ENCODE peak calls at places on chromosomes 1 and 21, in eight cellular contexts. One of them, this sample, is unnamed.
A peak's percentile ranks its signal among the peaks of the same experiment; 100 is the strongest.

GRCh38 chr21:27572681-27573080 is 605.8 kb upstream of the ADAMTS5 start:
- DNase-seq in CD8-positive, alpha-beta memory T cell: no peak
- DNase-seq in pancreas: no peak
- DNase-seq in CD4-positive, CD25-positive, alpha-beta regulatory T cell: no peak
- DNase-seq in iPS DF 6.9: no peak
- DNase-seq in heart right ventricle: no peak
- DNase-seq in CD8-positive, alpha-beta T cell: no peak
- DNase-seq in transverse colon: no peak
- DNase-seq in this sample: no peak

GRCh38 chr1:40451238-40451585 is 936 bp downstream of the ZFP69B start:
- DNase-seq in CD8-positive, alpha-beta memory T cell: no peak
- DNase-seq in pancreas: no peak
- DNase-seq in CD4-positive, CD25-positive, alpha-beta regulatory T cell: no peak
- DNase-seq in iPS DF 6.9: no peak
- DNase-seq in heart right ventricle: no peak
- DNase-seq in CD8-positive, alpha-beta T cell: no peak
- DNase-seq in transverse colon: no peak
- DNase-seq in this sample: no peak

GRCh38 chr1:207890136-207890738 is 20.7 kb downstream of the CD34 start:
- DNase-seq in CD8-positive, alpha-beta memory T cell: no peak
- DNase-seq in pancreas: peak; percentile 56
- DNase-seq in CD4-positive, CD25-positive, alpha-beta regulatory T cell: no peak
- DNase-seq in iPS DF 6.9: no peak
- DNase-seq in heart right ventricle: peak; percentile 94
- DNase-seq in CD8-positive, alpha-beta T cell: no peak
- DNase-seq in transverse colon: peak; percentile 38
- DNase-seq in this sample: peak; percentile 47

GRCh38 chr1:236067854-236068454 is 3.1 kb upstream of the NID1 start:
- DNase-seq in CD8-positive, alpha-beta memory T cell: no peak
- DNase-seq in pancreas: no peak
- DNase-seq in CD4-positive, CD25-positive, alpha-beta regulatory T cell: no peak
- DNase-seq in iPS DF 6.9: no peak
- DNase-seq in heart right ventricle: peak; percentile 46
- DNase-seq in CD8-positive, alpha-beta T cell: no peak
- DNase-seq in transverse colon: no peak
- DNase-seq in this sample: no peak

GRCh38 chr1:244138399-244138798 is 87.3 kb downstream of the ZBTB18 start:
- DNase-seq in CD8-positive, alpha-beta memory T cell: no peak
- DNase-seq in pancreas: no peak
- DNase-seq in CD4-positive, CD25-positive, alpha-beta regulatory T cell: no peak
- DNase-seq in iPS DF 6.9: no peak
- DNase-seq in heart right ventricle: peak; percentile 29
- DNase-seq in CD8-positive, alpha-beta T cell: no peak
- DNase-seq in transverse colon: no peak
- DNase-seq in this sample: no peak

GRCh38 chr1:207313131-207313530 is 8.3 kb upstream of the CD55 start:
- DNase-seq in CD8-positive, alpha-beta memory T cell: no peak
- DNase-seq in pancreas: no peak
- DNase-seq in CD4-positive, CD25-positive, alpha-beta regulatory T cell: no peak
- DNase-seq in iPS DF 6.9: no peak
- DNase-seq in heart right ventricle: no peak
- DNase-seq in CD8-positive, alpha-beta T cell: no peak
- DNase-seq in transverse colon: no peak
- DNase-seq in this sample: no peak

GRCh38 chr1:117670996-117671780 is 65.3 kb downstream of the TENT5C start:
- DNase-seq in CD8-positive, alpha-beta memory T cell: no peak
- DNase-seq in pancreas: no peak
- DNase-seq in CD4-positive, CD25-positive, alpha-beta regulatory T cell: no peak
- DNase-seq in iPS DF 6.9: no peak
- DNase-seq in heart right ventricle: no peak
- DNase-seq in CD8-positive, alpha-beta T cell: peak; percentile 42
- DNase-seq in transverse colon: no peak
- DNase-seq in this sample: no peak

GRCh38 chr1:180168786-180169640 is 14.3 kb downstream of the QSOX1 start:
- DNase-seq in CD8-positive, alpha-beta memory T cell: no peak
- DNase-seq in pancreas: peak; percentile 87
- DNase-seq in CD4-positive, CD25-positive, alpha-beta regulatory T cell: peak; percentile 29
- DNase-seq in iPS DF 6.9: no peak
- DNase-seq in heart right ventricle: no peak
- DNase-seq in CD8-positive, alpha-beta T cell: no peak
- DNase-seq in transverse colon: peak; percentile 83
- DNase-seq in this sample: peak; percentile 51

GRCh38 chr1:246779561-246780175 is 55.5 kb downstream of the SCCPDH start:
- DNase-seq in CD8-positive, alpha-beta memory T cell: no peak
- DNase-seq in pancreas: no peak
- DNase-seq in CD4-positive, CD25-positive, alpha-beta regulatory T cell: no peak
- DNase-seq in iPS DF 6.9: no peak
- DNase-seq in heart right ventricle: no peak
- DNase-seq in CD8-positive, alpha-beta T cell: no peak
- DNase-seq in transverse colon: no peak
- DNase-seq in this sample: no peak

GRCh38 chr1:102191723-102192122 is 195.0 kb upstream of the OLFM3 start:
- DNase-seq in CD8-positive, alpha-beta memory T cell: no peak
- DNase-seq in pancreas: peak; percentile 23
- DNase-seq in CD4-positive, CD25-positive, alpha-beta regulatory T cell: no peak
- DNase-seq in iPS DF 6.9: peak; percentile 47
- DNase-seq in heart right ventricle: peak; percentile 13
- DNase-seq in CD8-positive, alpha-beta T cell: no peak
- DNase-seq in transverse colon: peak; percentile 21
- DNase-seq in this sample: no peak

GRCh38 chr1:156289857-156290256 is 5.6 kb downstream of the GLMP start:
- DNase-seq in CD8-positive, alpha-beta memory T cell: no peak
- DNase-seq in pancreas: no peak
- DNase-seq in CD4-positive, CD25-positive, alpha-beta regulatory T cell: no peak
- DNase-seq in iPS DF 6.9: no peak
- DNase-seq in heart right ventricle: no peak
- DNase-seq in CD8-positive, alpha-beta T cell: no peak
- DNase-seq in transverse colon: no peak
- DNase-seq in this sample: no peak

GRCh38 chr1:11862890-11863289 is 4.1 kb upstream of the NPPB start:
- DNase-seq in CD8-positive, alpha-beta memory T cell: no peak
- DNase-seq in pancreas: no peak
- DNase-seq in CD4-positive, CD25-positive, alpha-beta regulatory T cell: no peak
- DNase-seq in iPS DF 6.9: no peak
- DNase-seq in heart right ventricle: no peak
- DNase-seq in CD8-positive, alpha-beta T cell: no peak
- DNase-seq in transverse colon: no peak
- DNase-seq in this sample: no peak

GRCh38 chr1:153543738-153544135 is 1.9 kb downstream of the S100A4 start:
- DNase-seq in CD8-positive, alpha-beta memory T cell: no peak
- DNase-seq in pancreas: no peak
- DNase-seq in CD4-positive, CD25-positive, alpha-beta regulatory T cell: no peak
- DNase-seq in iPS DF 6.9: no peak
- DNase-seq in heart right ventricle: no peak
- DNase-seq in CD8-positive, alpha-beta T cell: no peak
- DNase-seq in transverse colon: no peak
- DNase-seq in this sample: no peak

GRCh38 chr1:119714583-119714982 is 2.8 kb downstream of the PHGDH start:
- DNase-seq in CD8-positive, alpha-beta memory T cell: no peak
- DNase-seq in pancreas: no peak
- DNase-seq in CD4-positive, CD25-positive, alpha-beta regulatory T cell: no peak
- DNase-seq in iPS DF 6.9: no peak
- DNase-seq in heart right ventricle: no peak
- DNase-seq in CD8-positive, alpha-beta T cell: no peak
- DNase-seq in transverse colon: no peak
- DNase-seq in this sample: no peak

GRCh38 chr1:33055210-33055991 is 18.7 kb upstream of the AK2 start:
- DNase-seq in CD8-positive, alpha-beta memory T cell: no peak
- DNase-seq in pancreas: peak; percentile 63
- DNase-seq in CD4-positive, CD25-positive, alpha-beta regulatory T cell: peak; percentile 41
- DNase-seq in iPS DF 6.9: peak; percentile 57
- DNase-seq in heart right ventricle: peak; percentile 91
- DNase-seq in CD8-positive, alpha-beta T cell: peak; percentile 51
- DNase-seq in transverse colon: peak; percentile 77
- DNase-seq in this sample: peak; percentile 73

GRCh38 chr1:18592368-18592767 is 38.3 kb upstream of the PAX7 start:
- DNase-seq in CD8-positive, alpha-beta memory T cell: no peak
- DNase-seq in pancreas: no peak
- DNase-seq in CD4-positive, CD25-positive, alpha-beta regulatory T cell: no peak
- DNase-seq in iPS DF 6.9: no peak
- DNase-seq in heart right ventricle: no peak
- DNase-seq in CD8-positive, alpha-beta T cell: no peak
- DNase-seq in transverse colon: no peak
- DNase-seq in this sample: no peak

GRCh38 chr1:47948126-47948525 is 49.1 kb downstream of the TRABD2B start:
- DNase-seq in CD8-positive, alpha-beta memory T cell: no peak
- DNase-seq in pancreas: peak; percentile 39
- DNase-seq in CD4-positive, CD25-positive, alpha-beta regulatory T cell: no peak
- DNase-seq in iPS DF 6.9: peak; percentile 35
- DNase-seq in heart right ventricle: no peak
- DNase-seq in CD8-positive, alpha-beta T cell: no peak
- DNase-seq in transverse colon: no peak
- DNase-seq in this sample: no peak

GRCh38 chr1:182083851-182084486 is 22.5 kb upstream of the ZNF648 start:
- DNase-seq in CD8-positive, alpha-beta memory T cell: no peak
- DNase-seq in pancreas: no peak
- DNase-seq in CD4-positive, CD25-positive, alpha-beta regulatory T cell: no peak
- DNase-seq in iPS DF 6.9: no peak
- DNase-seq in heart right ventricle: no peak
- DNase-seq in CD8-positive, alpha-beta T cell: no peak
- DNase-seq in transverse colon: peak; percentile 48
- DNase-seq in this sample: no peak

GRCh38 chr1:109844609-109845008 is 66.0 kb upstream of the CSF1 start:
- DNase-seq in CD8-positive, alpha-beta memory T cell: no peak
- DNase-seq in pancreas: no peak
- DNase-seq in CD4-positive, CD25-positive, alpha-beta regulatory T cell: no peak
- DNase-seq in iPS DF 6.9: no peak
- DNase-seq in heart right ventricle: no peak
- DNase-seq in CD8-positive, alpha-beta T cell: no peak
- DNase-seq in transverse colon: no peak
- DNase-seq in this sample: no peak

GRCh38 chr1:72283204-72284083 is 1.1 kb upstream of the NEGR1 start:
- DNase-seq in CD8-positive, alpha-beta memory T cell: no peak
- DNase-seq in pancreas: peak; percentile 39
- DNase-seq in CD4-positive, CD25-positive, alpha-beta regulatory T cell: peak; percentile 14
- DNase-seq in iPS DF 6.9: no peak
- DNase-seq in heart right ventricle: peak; percentile 73
- DNase-seq in CD8-positive, alpha-beta T cell: peak; percentile 57
- DNase-seq in transverse colon: peak; percentile 60
- DNase-seq in this sample: peak; percentile 73

GRCh38 chr1:109396971-109397370 is 747 bp downstream of the SORT1 start:
- DNase-seq in CD8-positive, alpha-beta memory T cell: no peak
- DNase-seq in pancreas: peak; percentile 12
- DNase-seq in CD4-positive, CD25-positive, alpha-beta regulatory T cell: peak; percentile 14
- DNase-seq in iPS DF 6.9: no peak
- DNase-seq in heart right ventricle: no peak
- DNase-seq in CD8-positive, alpha-beta T cell: no peak
- DNase-seq in transverse colon: peak; percentile 33
- DNase-seq in this sample: no peak

GRCh38 chr1:193372553-193372952 is 186.1 kb upstream of the B3GALT2 start:
- DNase-seq in CD8-positive, alpha-beta memory T cell: no peak
- DNase-seq in pancreas: no peak
- DNase-seq in CD4-positive, CD25-positive, alpha-beta regulatory T cell: no peak
- DNase-seq in iPS DF 6.9: no peak
- DNase-seq in heart right ventricle: no peak
- DNase-seq in CD8-positive, alpha-beta T cell: no peak
- DNase-seq in transverse colon: no peak
- DNase-seq in this sample: no peak
- H3K27ac ChIP-seq in CD8-positive, alpha-beta memory T cell: no peak overlapping the region
- H3K27ac ChIP-seq in pancreas: no peak overlapping the region
- H3K27ac ChIP-seq in CD4-positive, CD25-positive, alpha-beta regulatory T cell: no peak overlapping the region
- H3K27ac ChIP-seq in iPS DF 6.9: no peak overlapping the region
- H3K27ac ChIP-seq in heart right ventricle: no peak overlapping the region
- H3K27ac ChIP-seq in CD8-positive, alpha-beta T cell: no peak overlapping the region
- H3K27ac ChIP-seq in transverse colon: no peak overlapping the region
- H3K27ac ChIP-seq in this sample: no peak overlapping the region

GRCh38 chr1:54310439-54311328 is 95.5 kb downstream of the SSBP3 start:
- DNase-seq in CD8-positive, alpha-beta memory T cell: no peak
- DNase-seq in pancreas: peak; percentile 41
- DNase-seq in CD4-positive, CD25-positive, alpha-beta regulatory T cell: no peak
- DNase-seq in iPS DF 6.9: peak; percentile 63
- DNase-seq in heart right ventricle: peak; percentile 68
- DNase-seq in CD8-positive, alpha-beta T cell: no peak
- DNase-seq in transverse colon: peak; percentile 49
- DNase-seq in this sample: peak; percentile 53
- H3K4me1 ChIP-seq in CD8-positive, alpha-beta memory T cell: peaks cover 68% of the 10 kb centered on the region
- H3K4me1 ChIP-seq in pancreas: no peaks in the 10 kb centered on the region
- H3K4me1 ChIP-seq in CD4-positive, CD25-positive, alpha-beta regulatory T cell: peaks cover 7% of the 10 kb centered on the region
- H3K4me1 ChIP-seq in iPS DF 6.9: peaks cover 17% of the 10 kb centered on the region
- H3K4me1 ChIP-seq in heart right ventricle: peaks cover 92% of the 10 kb centered on the region
- H3K4me1 ChIP-seq in CD8-positive, alpha-beta T cell: peaks cover 72% of the 10 kb centered on the region
- H3K4me1 ChIP-seq in transverse colon: peaks cover 13% of the 10 kb centered on the region
- H3K4me1 ChIP-seq in this sample: peaks cover 43% of the 10 kb centered on the region

GRCh38 chr21:17708541-17709265 is 96.0 kb upstream of the BTG3 start:
- DNase-seq in CD8-positive, alpha-beta memory T cell: no peak
- DNase-seq in pancreas: no peak
- DNase-seq in CD4-positive, CD25-positive, alpha-beta regulatory T cell: no peak
- DNase-seq in iPS DF 6.9: no peak
- DNase-seq in heart right ventricle: no peak
- DNase-seq in CD8-positive, alpha-beta T cell: no peak
- DNase-seq in transverse colon: no peak
- DNase-seq in this sample: no peak
- H3K27ac ChIP-seq in CD8-positive, alpha-beta memory T cell: no peak overlapping the region
- H3K27ac ChIP-seq in pancreas: no peak overlapping the region
- H3K27ac ChIP-seq in CD4-positive, CD25-positive, alpha-beta regulatory T cell: no peak overlapping the region
- H3K27ac ChIP-seq in iPS DF 6.9: no peak overlapping the region
- H3K27ac ChIP-seq in heart right ventricle: no peak overlapping the region
- H3K27ac ChIP-seq in CD8-positive, alpha-beta T cell: no peak overlapping the region
- H3K27ac ChIP-seq in transverse colon: no peak overlapping the region
- H3K27ac ChIP-seq in this sample: no peak overlapping the region

GRCh38 chr1:173005196-173005864 is 45.4 kb downstream of the TNFSF18 start:
- DNase-seq in CD8-positive, alpha-beta memory T cell: no peak
- DNase-seq in pancreas: no peak
- DNase-seq in CD4-positive, CD25-positive, alpha-beta regulatory T cell: no peak
- DNase-seq in iPS DF 6.9: no peak
- DNase-seq in heart right ventricle: no peak
- DNase-seq in CD8-positive, alpha-beta T cell: no peak
- DNase-seq in transverse colon: no peak
- DNase-seq in this sample: no peak
- H3K4me1 ChIP-seq in CD8-positive, alpha-beta memory T cell: no peaks in the 10 kb centered on the region
- H3K4me1 ChIP-seq in pancreas: no peaks in the 10 kb centered on the region
- H3K4me1 ChIP-seq in CD4-positive, CD25-positive, alpha-beta regulatory T cell: no peaks in the 10 kb centered on the region
- H3K4me1 ChIP-seq in iPS DF 6.9: no peaks in the 10 kb centered on the region
- H3K4me1 ChIP-seq in heart right ventricle: no peaks in the 10 kb centered on the region
- H3K4me1 ChIP-seq in CD8-positive, alpha-beta T cell: no peaks in the 10 kb centered on the region
- H3K4me1 ChIP-seq in transverse colon: no peaks in the 10 kb centered on the region
- H3K4me1 ChIP-seq in this sample: no peaks in the 10 kb centered on the region